ENCODE peak calls at places on chromosomes 7 and 10, in seven cellular contexts. C, A, U, L, V, T and X are unnamed samples.

GRCh38 chr7:57685418-57685817 is 235.4 kb downstream of the ZNF716 start:
- DNase-seq in A (no peak), V (no peak), T (no peak), U (no peak), C (no peak), L (no peak), X (no peak)

GRCh38 chr7:45978731-45979211 is 57.7 kb upstream of the IGFBP3 start:
- DNase-seq in V (no peak), L (no peak), C (peak), A (no peak), U (no peak), T (no peak), X (no peak)

GRCh38 chr10:116692225-116692624 is 50.1 kb downstream of the HSPA12A start:
- DNase-seq in T (no peak), L (no peak), U (no peak), V (no peak), C (no peak), A (no peak), X (no peak)

GRCh38 chr10:24415455-24416169 is 206.7 kb downstream of the KIAA1217 start:
- DNase-seq in U (no peak), C (no peak), V (no peak), L (no peak), A (no peak), T (no peak), X (peak)

GRCh38 chr10:11887381-11888227 is 64.4 kb downstream of the PROSER2 start:
- DNase-seq in U (no peak), T (no peak), A (no peak), V (no peak), L (no peak), C (no peak), X (no peak)

GRCh38 chr10:28177944-28178637 is 124.8 kb downstream of the MPP7 start:
- DNase-seq in V (no peak), C (no peak), U (no peak), A (no peak), T (no peak), L (no peak), X (no peak)

GRCh38 chr7:137443616-137444015 is 100.1 kb upstream of the PTN start:
- DNase-seq in U (no peak), V (no peak), L (no peak), C (peak), A (no peak), T (no peak), X (no peak)

GRCh38 chr10:116629340-116629739 is 8.6 kb downstream of the PNLIPRP2 start:
- DNase-seq in U (no peak), L (no peak), V (no peak), C (no peak), T (no peak), A (no peak), X (no peak)

GRCh38 chr7:57868771-57869483 is 418.9 kb downstream of the ZNF716 start:
- DNase-seq in U (no peak), L (no peak), T (no peak), V (no peak), A (no peak), C (no peak), X (no peak)

GRCh38 chr7:112748381-112748780 is 41.8 kb downstream of the TMEM168 start:
- DNase-seq in C (no peak), U (no peak), L (no peak), A (no peak), V (no peak), T (no peak), X (no peak)

GRCh38 chr7:6071406-6071805 is 40.2 kb downstream of the ANKRD61 start:
- DNase-seq in A (no peak), T (no peak), V (no peak), L (no peak), U (no peak), C (no peak), X (no peak)

GRCh38 chr10:33370434-33370930 is 36.0 kb upstream of the NRP1 start:
- DNase-seq in C (no peak), T (no peak), L (no peak), U (no peak), A (no peak), V (no peak), X (no peak)

GRCh38 chr7:90520484-90520883 is 51.0 kb downstream of the PTTG1IP2 start:
- DNase-seq in V (no peak), U (no peak), A (no peak), T (no peak), L (no peak), C (no peak), X (peak)

GRCh38 chr10:127912607-127913367 is 5.9 kb downstream of the PTPRE start:
- DNase-seq in A (no peak), T (no peak), C (no peak), L (no peak), U (no peak), V (no peak), X (no peak)